ENCODE peak calls at places on chromosomes 11 and 22, in six cellular contexts. G is A549, C is K562, F is HepG2, H is endothelial cell of umbilical vein, E is GM12878. U is an unnamed sample.

GRCh38 chr11:5204787-5205186 is 4.3 kb upstream of the OR51V1 start:
- DNase-seq in G (peak), C (peak), F (peak), H (peak), E (no peak), U (peak)

GRCh38 chr11:626475-627272 is at the start of gene SCT:
- DNase-seq in G (no peak), C (no peak), F (no peak), H (no peak), E (no peak), U (no peak)

GRCh38 chr11:69010964-69011623 is 2.0 kb downstream of the MRGPRF start:
- DNase-seq in G (peak), C (peak), F (no peak), H (no peak), E (no peak), U (peak)

GRCh38 chr11:44221486-44221885 is 88.5 kb downstream of the ALX4 start:
- DNase-seq in G (no peak), C (no peak), F (no peak), H (no peak), E (no peak), U (no peak)

GRCh38 chr11:27184458-27185312 is 144.1 kb downstream of the BBOX1 start:
- DNase-seq in G (no peak), C (no peak), F (no peak), H (no peak), E (no peak), U (peak)

GRCh38 chr11:45964911-45965389 is 42.5 kb downstream of the LARGE2 start:
- DNase-seq in G (peak), C (peak), F (peak), H (peak), E (peak), U (peak)

GRCh38 chr11:119263352-119263940 is 53.5 kb downstream of the MCAM start:
- DNase-seq in G (no peak), C (no peak), F (no peak), H (peak), E (no peak), U (no peak)

GRCh38 chr11:125272822-125273221 is 108.3 kb downstream of the PKNOX2 start:
- DNase-seq in G (no peak), C (no peak), F (no peak), H (no peak), E (no peak), U (no peak)

DNA sequence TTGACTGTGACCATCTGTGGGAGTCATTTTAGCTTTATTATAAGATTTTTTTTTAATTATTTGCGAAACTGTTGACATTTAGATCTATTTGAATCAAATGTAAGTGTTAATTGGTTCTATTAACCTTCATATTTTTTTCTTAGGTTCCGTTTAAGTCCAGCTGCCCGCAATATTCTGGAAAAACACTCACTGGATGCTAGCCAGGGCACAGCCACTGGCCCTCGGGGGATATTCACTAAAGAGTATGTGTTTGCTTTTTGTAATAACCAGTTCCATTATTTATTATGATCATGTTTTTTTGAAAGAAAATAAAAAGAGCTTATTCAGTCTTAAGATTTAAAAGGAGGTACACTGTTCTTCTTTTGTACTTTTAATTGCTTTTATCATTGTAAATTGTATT is 43.9 kb downstream of the PDHX start:
- DNase-seq in G (no peak), C (no peak), F (no peak), H (no peak), E (no peak), U (no peak)
- TF ChIP-seq MYC in G (no peak), C (no peak), F (no peak), H (no peak), E (no peak), U (no peak)

DNA sequence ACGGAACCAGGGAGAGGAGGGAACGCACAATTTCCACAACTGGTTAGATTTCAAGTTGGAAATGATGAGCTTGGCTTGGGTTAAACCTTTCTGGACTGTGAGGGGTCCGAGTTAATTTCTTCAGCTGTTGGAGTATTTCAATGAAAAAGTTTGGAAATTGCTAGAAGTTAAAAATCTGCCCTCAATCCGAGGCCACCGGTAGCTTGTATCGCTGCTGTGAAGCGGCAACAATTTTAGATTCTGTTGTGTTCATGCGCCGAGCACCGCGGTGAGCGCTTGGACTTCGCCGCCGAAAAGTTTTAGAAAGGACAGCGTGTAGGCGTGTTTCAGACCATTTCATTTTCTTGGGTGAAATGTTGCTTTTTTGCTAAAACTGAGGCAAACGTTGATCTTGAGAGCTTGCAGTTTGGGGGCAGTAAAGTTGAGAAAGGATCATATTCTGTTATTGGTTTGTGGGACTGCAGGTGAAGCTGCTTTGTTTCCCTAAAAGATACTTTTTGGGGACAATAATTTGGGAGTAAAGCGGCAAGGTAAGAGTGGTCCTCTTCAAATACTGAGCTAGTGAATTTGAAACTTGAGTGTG is 908 bp downstream of the FBXO7 start:
- DNase-seq in G (peak), C (no peak), F (no peak), H (peak), E (no peak), U (peak)
- TF ChIP-seq MAX in G (no peak), C (no peak), F (no peak), H (no peak), E (no peak), U (no peak)

DNA sequence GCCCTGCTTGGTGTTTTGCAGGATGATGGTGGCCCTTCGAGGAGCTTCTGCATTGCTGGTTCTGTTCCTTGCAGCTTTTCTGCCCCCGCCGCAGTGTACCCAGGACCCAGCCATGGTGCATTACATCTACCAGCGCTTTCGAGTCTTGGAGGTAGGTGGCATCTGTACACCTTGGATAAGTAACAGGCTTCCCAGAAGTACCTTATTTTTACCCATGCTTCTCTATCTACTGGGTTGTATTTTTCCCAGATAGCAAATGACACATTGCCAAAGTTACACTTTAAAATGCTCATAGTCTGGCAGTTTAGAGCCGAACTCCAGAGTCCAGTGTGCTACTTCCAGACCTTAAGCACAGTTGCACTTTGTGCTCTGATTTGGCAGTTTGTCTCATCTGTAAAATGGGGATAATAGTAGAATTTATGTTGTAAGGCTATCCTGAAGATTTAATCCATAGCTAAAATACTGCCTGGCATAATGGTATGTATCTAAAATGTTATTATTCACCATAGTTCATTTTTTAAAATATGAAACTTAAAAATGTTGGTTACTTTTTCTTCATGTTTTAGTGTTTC is 634 bp downstream of the OLFML1 start:
- DNase-seq in G (no peak), C (no peak), F (no peak), H (no peak), E (no peak), U (no peak)
- TF ChIP-seq POLR2A in G (no peak), C (no peak), F (no peak), H (no peak), E (no peak), U (no peak)

DNA sequence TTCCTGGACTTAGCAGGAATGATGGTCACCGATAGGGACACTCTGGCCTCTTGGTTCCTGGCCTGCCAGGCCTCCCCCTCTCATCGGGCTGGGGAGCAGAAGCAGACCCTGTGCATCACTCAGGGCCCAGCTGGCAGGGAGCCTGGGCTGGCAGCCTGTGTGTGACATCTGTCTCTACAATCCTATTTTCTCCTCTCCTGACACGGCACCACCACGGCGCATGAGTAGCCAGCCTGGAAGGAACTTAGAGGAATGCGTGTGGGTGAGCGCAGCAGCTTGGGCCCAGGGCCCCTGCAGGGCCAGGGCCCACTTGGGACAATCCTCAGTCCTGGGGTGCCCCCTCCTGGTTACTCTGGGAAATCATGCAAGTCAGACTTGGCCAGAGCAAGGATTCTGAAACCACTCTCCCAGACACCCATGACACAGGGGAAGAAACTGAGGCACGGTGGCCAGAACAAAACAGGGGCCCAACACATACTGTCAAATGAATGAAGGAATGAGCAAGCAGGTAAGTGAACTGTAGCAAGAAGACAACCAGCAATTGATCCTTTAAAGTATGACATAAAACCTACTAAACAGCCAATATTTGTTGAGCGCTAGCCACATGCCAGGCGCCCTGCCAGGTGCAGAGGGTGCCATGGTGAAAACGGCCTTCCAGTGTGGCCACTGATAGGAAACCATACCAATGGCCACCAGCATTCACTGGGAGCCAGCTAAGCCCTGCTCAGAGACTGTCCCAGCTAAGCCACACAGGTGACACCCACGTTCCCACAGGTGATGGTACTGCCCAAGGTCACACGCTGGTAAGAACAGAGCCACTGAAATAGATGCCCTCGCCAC is 13.3 kb downstream of the RSPH14 start:
- DNase-seq in G (peak), C (peak), F (peak), H (peak), E (no peak), U (peak)
- TF ChIP-seq MYC in G (no peak), C (no peak), F (no peak), H (no peak), E (no peak), U (no peak)

DNA sequence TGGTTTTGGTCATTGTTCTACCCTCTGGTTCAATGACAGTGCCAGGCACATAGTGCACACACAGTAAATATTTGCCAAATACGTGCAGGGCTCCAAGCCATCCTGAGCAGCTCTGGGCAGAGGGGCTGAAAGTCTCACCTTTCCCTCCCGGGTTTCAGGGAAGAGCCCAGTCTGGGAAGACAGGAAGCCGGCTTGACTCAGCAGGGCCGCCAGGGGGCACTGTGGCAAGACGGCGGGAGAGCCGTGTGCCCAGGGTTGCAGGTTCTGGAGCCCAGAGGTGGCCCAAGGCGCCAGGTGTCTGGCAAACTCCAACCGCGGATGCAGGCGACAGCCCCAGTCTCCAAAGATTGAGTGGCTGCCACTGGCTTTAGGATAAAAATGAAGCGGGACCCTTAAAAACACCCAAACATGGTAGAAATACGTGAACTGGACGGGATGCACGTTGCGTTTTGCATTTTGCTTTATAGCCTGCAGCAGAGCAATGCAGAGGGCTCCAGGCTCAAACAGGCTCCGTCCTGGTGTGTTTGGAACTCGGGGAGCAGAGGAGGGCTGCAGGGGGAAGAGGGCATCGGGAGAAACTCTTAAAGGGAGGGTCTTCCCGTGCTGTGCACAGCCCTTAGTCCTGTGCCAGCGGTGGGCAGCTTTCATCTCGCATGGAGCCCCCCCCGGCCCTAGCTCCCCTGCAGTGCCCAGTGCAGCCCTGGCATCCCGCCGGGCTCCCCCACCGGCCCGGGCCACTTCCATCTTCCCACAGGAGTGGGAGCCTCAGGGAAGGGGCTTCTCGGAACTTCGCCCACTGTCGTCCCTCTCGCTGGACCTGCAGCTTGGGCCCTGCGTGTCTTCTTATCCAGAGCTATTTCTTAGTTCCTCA is 10.7 kb downstream of the KRTAP5-5 start:
- DNase-seq in G (peak), C (peak), F (peak), H (no peak), E (no peak), U (peak)
- TF ChIP-seq MAX in G (no peak), C (no peak), F (peak), H (no peak), E (no peak), U (no peak)

GRCh38 chr11:64242920-64243854 is 2.3 kb downstream of the FKBP2 start:
- DNase-seq in G (no peak), C (no peak), F (no peak), H (no peak), E (no peak), U (peak)

GRCh38 chr11:64241430-64242153 is 697 bp downstream of the FKBP2 start:
- DNase-seq in G (peak), C (peak), F (peak), H (peak), E (no peak), U (peak)

GRCh38 chr11:64239662-64240466 is 1.0 kb upstream of the FKBP2 start:
- DNase-seq in G (no peak), C (no peak), F (no peak), H (no peak), E (peak), U (peak)

GRCh38 chr11:64240467-64241174 is at the start of gene FKBP2:
- DNase-seq in G (peak), C (peak), F (peak), H (peak), E (peak), U (peak)

DNA sequence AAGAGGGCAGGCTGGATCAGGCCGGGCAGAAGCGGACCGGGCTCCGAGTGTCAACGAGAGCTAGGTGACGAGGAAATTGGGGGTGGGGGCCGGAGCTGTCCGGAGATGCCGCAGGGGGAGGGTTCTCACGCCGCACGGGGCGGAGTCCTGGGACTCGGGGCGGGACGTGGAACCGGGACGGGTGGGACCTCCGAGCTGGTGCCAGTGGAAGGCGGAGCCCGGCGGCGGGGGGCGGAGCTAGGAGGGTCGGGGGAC is 207 bp downstream of the FKBP2 start:
- DNase-seq in G (peak), C (no peak), F (no peak), H (no peak), E (peak), U (no peak)
- TF ChIP-seq POLR2A in G (no peak), C (no peak), F (no peak), H (peak), E (peak), U (no peak)

GRCh38 chr11:61885784-61886580 is 5.4 kb downstream of the FADS3 start:
- DNase-seq in G (no peak), C (no peak), F (no peak), H (no peak), E (no peak), U (no peak)

GRCh38 chr11:61883327-61883726 is 8.0 kb downstream of the FADS3 start:
- DNase-seq in G (no peak), C (no peak), F (no peak), H (no peak), E (no peak), U (no peak)

GRCh38 chr11:61883947-61884346 is 7.4 kb downstream of the FADS3 start:
- DNase-seq in G (no peak), C (no peak), F (no peak), H (no peak), E (no peak), U (no peak)

GRCh38 chr11:61886643-61887042 is 4.7 kb downstream of the FADS3 start:
- DNase-seq in G (no peak), C (no peak), F (no peak), H (no peak), E (no peak), U (no peak)

GRCh38 chr11:61885166-61885778 is 6.1 kb downstream of the FADS3 start:
- DNase-seq in G (no peak), C (peak), F (no peak), H (no peak), E (no peak), U (no peak)
- TF ChIP-seq MYC in G (no peak), C (no peak), F (no peak), H (no peak), E (no peak), U (no peak)

U was measured in NB4.